ENCODE peak calls at places on chromosomes 16 and 17, in five cellular contexts. One of them, this sample, is unnamed.

GRCh38 chr16:85327731-85328664 is 215.7 kb upstream of the CIBAR2 start:
- DNase-seq in B cell: no peak
- DNase-seq in lower leg skin: no peak
- DNase-seq in AG10803: no peak
- DNase-seq in mucosa of descending colon: no peak
- DNase-seq in this sample: no peak

GRCh38 chr17:2442166-2442565 is 41.3 kb upstream of the MNT start:
- DNase-seq in lower leg skin: no peak
- DNase-seq in B cell: no peak
- DNase-seq in AG10803: no peak
- DNase-seq in mucosa of descending colon: peak
- DNase-seq in this sample: no peak

GRCh38 chr17:21278304-21279197 is 6.0 kb upstream of the MAP2K3 start:
- DNase-seq in lower leg skin: peak
- DNase-seq in B cell: no peak
- DNase-seq in mucosa of descending colon: peak
- DNase-seq in AG10803: peak
- DNase-seq in this sample: no peak

GRCh38 chr16:19169081-19169639 is 1.1 kb downstream of the SYT17 start:
- DNase-seq in mucosa of descending colon: no peak
- DNase-seq in B cell: no peak
- DNase-seq in lower leg skin: no peak
- DNase-seq in AG10803: no peak
- DNase-seq in this sample: no peak

GRCh38 chr17:45940826-45941225 is 46.5 kb downstream of the MAPT start:
- DNase-seq in mucosa of descending colon: peak
- DNase-seq in B cell: no peak
- DNase-seq in AG10803: no peak
- DNase-seq in lower leg skin: peak
- DNase-seq in this sample: no peak

GRCh38 chr17:57906910-57907309 is 48.3 kb downstream of the CUEDC1 start:
- DNase-seq in lower leg skin: no peak
- DNase-seq in mucosa of descending colon: no peak
- DNase-seq in AG10803: no peak
- DNase-seq in B cell: no peak
- DNase-seq in this sample: no peak

GRCh38 chr17:27888945-27889344 is 4.2 kb downstream of the LYRM9 start:
- DNase-seq in AG10803: peak
- DNase-seq in B cell: no peak
- DNase-seq in lower leg skin: peak
- DNase-seq in mucosa of descending colon: no peak
- DNase-seq in this sample: no peak

GRCh38 chr17:17032131-17032692 is 10.0 kb upstream of the MPRIP start:
- DNase-seq in lower leg skin: no peak
- DNase-seq in AG10803: peak
- DNase-seq in B cell: no peak
- DNase-seq in mucosa of descending colon: peak
- DNase-seq in this sample: peak

GRCh38 chr17:83062818-83063671 is 16.4 kb upstream of the METRNL start:
- DNase-seq in B cell: peak
- DNase-seq in mucosa of descending colon: peak
- DNase-seq in lower leg skin: peak
- DNase-seq in AG10803: no peak
- DNase-seq in this sample: no peak

GRCh38 chr17:47990962-47991731 is 20.2 kb downstream of the CDK5RAP3 start:
- DNase-seq in AG10803: peak
- DNase-seq in mucosa of descending colon: no peak
- DNase-seq in lower leg skin: no peak
- DNase-seq in B cell: no peak
- DNase-seq in this sample: no peak

GRCh38 chr17:75664099-75664549 is 2.8 kb downstream of the RECQL5 start:
- DNase-seq in mucosa of descending colon: no peak
- DNase-seq in AG10803: no peak
- DNase-seq in B cell: peak
- DNase-seq in lower leg skin: no peak
- DNase-seq in this sample: no peak

GRCh38 chr17:76550712-76551615 is 11.1 kb downstream of the PRCD start:
- DNase-seq in lower leg skin: no peak
- DNase-seq in mucosa of descending colon: no peak
- DNase-seq in B cell: no peak
- DNase-seq in AG10803: peak
- DNase-seq in this sample: no peak

GRCh38 chr16:85460983-85461813 is 151.9 kb upstream of the GSE1 start:
- DNase-seq in lower leg skin: no peak
- DNase-seq in mucosa of descending colon: no peak
- DNase-seq in AG10803: peak
- DNase-seq in B cell: no peak
- DNase-seq in this sample: no peak

GRCh38 chr17:31541559-31541958 is 150.1 kb downstream of the RAB11FIP4 start:
- DNase-seq in AG10803: no peak
- DNase-seq in B cell: no peak
- DNase-seq in mucosa of descending colon: no peak
- DNase-seq in lower leg skin: no peak
- DNase-seq in this sample: no peak

GRCh38 chr17:44363613-44364159 is at the start of gene FAM171A2:
- DNase-seq in AG10803: peak
- DNase-seq in lower leg skin: no peak
- DNase-seq in B cell: peak
- DNase-seq in mucosa of descending colon: peak
- DNase-seq in this sample: no peak

GRCh38 chr17:78324391-78325075 is 35.3 kb downstream of the SOCS3 start:
- DNase-seq in lower leg skin: peak
- DNase-seq in AG10803: peak
- DNase-seq in B cell: peak
- DNase-seq in mucosa of descending colon: peak
- DNase-seq in this sample: no peak

GRCh38 chr16:27665881-27666280 is 115.9 kb downstream of the KATNIP start:
- DNase-seq in B cell: no peak
- DNase-seq in lower leg skin: no peak
- DNase-seq in AG10803: peak
- DNase-seq in mucosa of descending colon: no peak
- DNase-seq in this sample: no peak

GRCh38 chr16:31108035-31108793 is at the start of gene BCKDK:
- DNase-seq in B cell: peak
- DNase-seq in mucosa of descending colon: peak
- DNase-seq in lower leg skin: peak
- DNase-seq in AG10803: peak
- DNase-seq in this sample: no peak

GRCh38 chr17:72118588-72119279 is 2.1 kb upstream of the SOX9 start:
- DNase-seq in AG10803: peak
- DNase-seq in mucosa of descending colon: peak
- DNase-seq in B cell: no peak
- DNase-seq in lower leg skin: peak
- DNase-seq in this sample: no peak

GRCh38 chr17:48333034-48333491 is 97.0 kb downstream of the SKAP1 start:
- DNase-seq in B cell: no peak
- DNase-seq in AG10803: peak
- DNase-seq in mucosa of descending colon: no peak
- DNase-seq in lower leg skin: no peak
- DNase-seq in this sample: no peak

DNA sequence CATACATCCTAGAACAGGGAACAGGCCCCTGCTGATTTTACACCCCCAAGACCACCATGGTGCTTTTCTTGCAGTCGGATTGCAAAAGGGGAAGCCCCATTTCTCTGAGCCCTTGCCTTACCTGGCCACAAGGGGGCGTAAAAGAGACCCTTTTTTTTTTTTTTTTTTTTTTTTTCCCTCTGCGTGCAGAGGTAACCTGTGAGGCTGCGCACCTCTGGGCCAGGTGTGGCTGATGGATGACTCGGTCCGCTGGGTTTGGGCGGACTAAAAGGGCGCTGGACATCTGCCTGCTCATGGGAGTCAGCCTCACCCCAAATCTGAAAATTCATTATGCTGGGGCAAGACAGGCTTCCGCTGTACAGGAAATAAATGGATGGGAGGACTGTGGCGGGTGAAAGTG is 281.0 kb downstream of the CBLN1 start:
- DNase-seq in mucosa of descending colon: peak
- DNase-seq in AG10803: no peak
- DNase-seq in B cell: no peak
- DNase-seq in lower leg skin: peak
- DNase-seq in this sample: no peak
- TF ChIP-seq CTCF in mucosa of descending colon: peak
- TF ChIP-seq CTCF in AG10803: peak
- TF ChIP-seq CTCF in B cell: no peak
- TF ChIP-seq CTCF in lower leg skin: no peak
- TF ChIP-seq CTCF in this sample: peak

DNA sequence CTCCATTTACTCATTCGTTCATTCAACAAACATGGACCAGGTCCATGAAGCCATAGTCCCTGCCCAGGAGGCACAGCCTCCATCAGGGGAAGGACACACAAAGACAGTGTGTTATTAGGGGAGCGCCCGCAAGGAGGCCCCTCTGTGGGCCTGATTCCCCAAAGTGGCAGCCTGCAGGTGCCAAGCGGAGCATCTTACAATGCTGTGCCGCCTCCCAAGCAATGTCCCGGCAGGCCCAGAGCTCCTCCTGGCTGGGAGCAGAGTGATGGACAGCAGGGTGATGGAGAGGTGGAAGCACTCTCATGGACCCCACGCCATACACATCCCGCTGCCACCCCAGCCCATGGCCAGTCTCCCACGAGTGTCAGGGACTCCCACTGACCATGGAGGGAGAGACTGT is 25.8 kb downstream of the TRPV1 start:
- DNase-seq in lower leg skin: no peak
- DNase-seq in B cell: no peak
- DNase-seq in AG10803: no peak
- DNase-seq in mucosa of descending colon: no peak
- DNase-seq in this sample: no peak
- TF ChIP-seq CTCF in lower leg skin: no peak
- TF ChIP-seq CTCF in B cell: no peak
- TF ChIP-seq CTCF in AG10803: no peak
- TF ChIP-seq CTCF in mucosa of descending colon: no peak
- TF ChIP-seq CTCF in this sample: no peak

GRCh38 chr16:23105309-23105708 is 43.9 kb downstream of the USP31 start:
- DNase-seq in B cell: no peak
- DNase-seq in lower leg skin: no peak
- DNase-seq in AG10803: no peak
- DNase-seq in mucosa of descending colon: peak
- DNase-seq in this sample: no peak
- TF ChIP-seq CTCF in B cell: no peak
- TF ChIP-seq CTCF in lower leg skin: no peak
- TF ChIP-seq CTCF in AG10803: no peak
- TF ChIP-seq CTCF in mucosa of descending colon: no peak
- TF ChIP-seq CTCF in this sample: no peak

GRCh38 chr16:8935989-8936388 is 27.7 kb downstream of the USP7 start:
- DNase-seq in mucosa of descending colon: peak
- DNase-seq in AG10803: no peak
- DNase-seq in lower leg skin: no peak
- DNase-seq in B cell: no peak
- DNase-seq in this sample: no peak

GRCh38 chr16:8931864-8932263 is 31.8 kb downstream of the USP7 start:
- DNase-seq in mucosa of descending colon: peak
- DNase-seq in AG10803: peak
- DNase-seq in lower leg skin: no peak
- DNase-seq in B cell: peak
- DNase-seq in this sample: no peak

GRCh38 chr16:8934601-8935000 is 29.1 kb downstream of the USP7 start:
- DNase-seq in AG10803: no peak
- DNase-seq in B cell: no peak
- DNase-seq in mucosa of descending colon: no peak
- DNase-seq in lower leg skin: no peak
- DNase-seq in this sample: no peak

GRCh38 chr16:8937803-8938202 is 25.9 kb downstream of the USP7 start:
- DNase-seq in mucosa of descending colon: no peak
- DNase-seq in B cell: no peak
- DNase-seq in AG10803: no peak
- DNase-seq in lower leg skin: no peak
- DNase-seq in this sample: no peak

GRCh38 chr16:8936421-8936820 is 27.3 kb downstream of the USP7 start:
- DNase-seq in lower leg skin: no peak
- DNase-seq in AG10803: no peak
- DNase-seq in B cell: peak
- DNase-seq in mucosa of descending colon: peak
- DNase-seq in this sample: no peak
- TF ChIP-seq CTCF in lower leg skin: no peak
- TF ChIP-seq CTCF in AG10803: peak
- TF ChIP-seq CTCF in B cell: peak
- TF ChIP-seq CTCF in mucosa of descending colon: peak
- TF ChIP-seq CTCF in this sample: peak